ENCODE peak calls at places on chromosomes 1 and 21, in five cellular contexts. K, I, S, R and M are unnamed samples.

GRCh38 chr1:235583511-235584001 is 66.0 kb downstream of the GNG4 start:
- DNase-seq in K (no peak), I (no peak), S (peak; percentile 29), R (no peak), M (no peak)

GRCh38 chr1:157117527-157118057 is 18.0 kb upstream of the ETV3L start:
- DNase-seq in K (no peak), I (no peak), S (no peak), R (no peak), M (peak; percentile 49)

GRCh38 chr21:20459838-20460237 is 538.4 kb upstream of the NCAM2 start:
- DNase-seq in K (no peak), I (no peak), S (no peak), R (no peak), M (no peak)

GRCh38 chr1:190754769-190755168 is 277.1 kb upstream of the BRINP3 start:
- DNase-seq in K (no peak), I (no peak), S (peak; percentile 75), R (no peak), M (no peak)

GRCh38 chr1:208614610-208615009 is 370.4 kb upstream of the PLXNA2 start:
- DNase-seq in K (no peak), I (no peak), S (no peak), R (no peak), M (no peak)

GRCh38 chr1:78792756-78793155 is 143.1 kb downstream of the IFI44 start:
- DNase-seq in K (no peak), I (no peak), S (no peak), R (no peak), M (no peak)

GRCh38 chr1:45892068-45892785 is 88.8 kb downstream of the MAST2 start:
- DNase-seq in K (peak; percentile 53), I (no peak), S (peak; percentile 88), R (no peak), M (no peak)

GRCh38 chr1:109253803-109254620 is 4.7 kb downstream of the CELSR2 start:
- DNase-seq in K (no peak), I (no peak), S (peak; percentile 35), R (peak; percentile 62), M (no peak)

GRCh38 chr1:89262643-89263042 is 10.0 kb downstream of the GBP5 start:
- DNase-seq in K (no peak), I (no peak), S (peak; percentile 75), R (no peak), M (no peak)

GRCh38 chr1:54352755-54353154 is 53.4 kb downstream of the SSBP3 start:
- DNase-seq in K (no peak), I (no peak), S (no peak), R (no peak), M (no peak)

GRCh38 chr1:62995173-62995572 is 211.2 kb downstream of the ATG4C start:
- DNase-seq in K (no peak), I (no peak), S (no peak), R (no peak), M (no peak)

GRCh38 chr1:155971910-155972809 is 6.2 kb downstream of the ARHGEF2 start:
- DNase-seq in K (no peak), I (no peak), S (no peak), R (no peak), M (no peak)

GRCh38 chr1:155973723-155974122 is 4.6 kb downstream of the ARHGEF2 start:
- DNase-seq in K (no peak), I (no peak), S (no peak), R (no peak), M (no peak)

GRCh38 chr1:155975375-155976061 is 2.8 kb downstream of the ARHGEF2 start:
- DNase-seq in K (no peak), I (no peak), S (no peak), R (no peak), M (no peak)

GRCh38 chr1:155976062-155976912 is 2.1 kb downstream of the ARHGEF2 start:
- DNase-seq in K (peak; percentile 73), I (peak; percentile 74), S (peak; percentile 83), R (peak; percentile 88), M (peak; percentile 89)

DNA sequence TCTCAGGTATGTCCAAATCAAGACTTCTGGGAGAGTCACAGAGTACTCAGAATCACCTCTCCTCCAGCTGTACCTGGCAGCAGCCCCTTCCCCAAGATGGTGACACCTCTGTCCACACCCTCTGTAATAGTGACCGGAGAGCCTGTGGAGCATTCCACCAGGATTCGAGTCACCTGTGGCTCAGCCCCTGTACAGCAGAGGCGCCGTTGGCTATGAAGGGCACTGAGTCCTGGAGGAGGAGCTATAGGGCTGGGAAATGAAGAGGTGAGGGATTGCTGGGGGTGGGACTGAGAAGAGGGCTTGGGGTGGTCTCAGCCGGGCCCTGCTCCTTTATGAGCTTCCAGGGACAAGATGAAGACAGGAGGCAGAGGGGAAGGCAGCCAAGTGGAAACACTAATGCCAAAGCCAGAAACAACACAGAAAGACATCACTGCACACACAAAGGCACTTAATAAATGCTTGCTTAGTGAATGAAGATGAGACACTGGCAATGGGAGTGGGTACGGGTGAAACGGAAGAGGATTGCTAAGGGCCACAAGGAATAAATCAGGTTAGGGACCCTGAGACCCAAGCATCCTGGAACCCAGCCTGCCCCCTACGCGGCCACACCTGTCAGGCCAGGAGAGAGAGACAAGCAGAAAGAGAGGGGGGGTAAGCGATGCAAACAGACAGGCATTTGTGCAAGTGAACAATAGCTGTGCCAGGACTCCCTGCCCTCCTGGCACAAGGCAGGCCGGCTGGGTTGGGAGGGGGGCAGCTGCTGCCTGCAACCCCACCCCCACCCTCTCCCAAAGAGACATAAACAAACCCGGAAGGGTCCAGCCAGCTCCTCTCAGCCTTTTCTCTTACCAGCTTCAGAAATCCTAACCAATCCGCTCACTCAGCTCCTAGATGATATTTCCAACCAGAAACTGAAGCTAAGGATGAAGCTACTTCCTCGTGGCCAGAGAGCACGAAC is 3.9 kb downstream of the ARHGEF2 start:
- DNase-seq in K (no peak), I (no peak), S (no peak), R (no peak), M (no peak)
- TF ChIP-seq CTCF in K (no peak), I (no peak), S (no peak), R (peak; percentile 31), M (no peak)

GRCh38 chr1:175514309-175515001 is 228.9 kb downstream of the TNR start:
- DNase-seq in K (no peak), I (no peak), S (peak; percentile 89), R (no peak), M (no peak)

GRCh38 chr1:175511496-175511895 is 231.9 kb downstream of the TNR start:
- DNase-seq in K (no peak), I (no peak), S (peak; percentile 14), R (no peak), M (no peak)

GRCh38 chr1:175512637-175513412 is 230.6 kb downstream of the TNR start:
- DNase-seq in K (no peak), I (no peak), S (no peak), R (no peak), M (no peak)

GRCh38 chr1:175508320-175509110 is 234.9 kb downstream of the TNR start:
- DNase-seq in K (no peak), I (no peak), S (peak; percentile 26), R (no peak), M (no peak)

GRCh38 chr1:175510914-175511313 is 232.5 kb downstream of the TNR start:
- DNase-seq in K (no peak), I (no peak), S (peak; percentile 15), R (no peak), M (no peak)
- H3K4me1 ChIP-seq in K (no peaks in the 10 kb centered on the region), I (no peaks in the 10 kb centered on the region), S (no peaks in the 10 kb centered on the region), R (no peaks in the 10 kb centered on the region), M (no peaks in the 10 kb centered on the region)

DNA sequence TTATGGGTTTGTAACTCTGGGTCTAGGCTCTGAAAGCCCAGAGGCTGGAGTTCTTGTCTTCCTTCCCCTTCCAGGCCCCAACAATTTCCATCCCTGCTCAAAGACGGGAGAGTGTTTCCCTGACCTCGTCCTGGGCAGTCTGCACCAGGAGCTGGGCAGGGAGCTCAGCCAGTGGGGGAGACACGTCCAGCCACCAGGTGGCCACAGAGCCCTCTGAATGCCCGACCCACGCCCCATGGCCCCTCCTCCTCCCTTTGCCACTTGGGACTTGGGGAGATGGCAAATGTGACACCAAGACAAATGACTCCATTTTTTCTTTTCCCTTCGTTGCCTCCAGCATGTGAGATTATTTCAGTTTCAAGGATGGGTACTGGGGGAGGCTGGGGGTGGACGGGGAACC is 159.9 kb upstream of the AJAP1 start:
- DNase-seq in K (no peak), I (no peak), S (no peak), R (no peak), M (peak; percentile 30)
- TF ChIP-seq CTCF in K (no peak), I (peak; percentile 59), S (no peak), R (no peak), M (no peak)

GRCh38 chr1:1877852-1878436 is 12.9 kb downstream of the GNB1 start:
- DNase-seq in K (no peak), I (no peak), S (no peak), R (no peak), M (no peak)

GRCh38 chr1:1874901-1875300 is 16.0 kb downstream of the GNB1 start:
- DNase-seq in K (no peak), I (no peak), S (no peak), R (no peak), M (no peak)

GRCh38 chr1:1876335-1876935 is 14.5 kb downstream of the GNB1 start:
- DNase-seq in K (no peak), I (no peak), S (no peak), R (no peak), M (no peak)

GRCh38 chr1:1873186-1873585 is 17.7 kb downstream of the GNB1 start:
- DNase-seq in K (peak; percentile 81), I (no peak), S (no peak), R (no peak), M (no peak)

GRCh38 chr1:1875932-1876331 is 15.0 kb downstream of the GNB1 start:
- DNase-seq in K (no peak), I (no peak), S (no peak), R (no peak), M (no peak)
- H3K4me1 ChIP-seq in K (peaks cover 22% of the 10 kb centered on the region), I (no peaks in the 10 kb centered on the region), S (peaks cover 13% of the 10 kb centered on the region), R (peaks cover 4% of the 10 kb centered on the region), M (no peaks in the 10 kb centered on the region)

GRCh38 chr1:119442756-119443155 is 27.8 kb downstream of the HSD3B2 start:
- DNase-seq in K (no peak), I (no peak), S (no peak), R (no peak), M (no peak)

GRCh38 chr1:119438761-119439160 is 23.8 kb downstream of the HSD3B2 start:
- DNase-seq in K (no peak), I (no peak), S (no peak), R (no peak), M (no peak)

GRCh38 chr1:119435061-119435460 is 20.1 kb downstream of the HSD3B2 start:
- DNase-seq in K (no peak), I (no peak), S (no peak), R (no peak), M (no peak)

DNA sequence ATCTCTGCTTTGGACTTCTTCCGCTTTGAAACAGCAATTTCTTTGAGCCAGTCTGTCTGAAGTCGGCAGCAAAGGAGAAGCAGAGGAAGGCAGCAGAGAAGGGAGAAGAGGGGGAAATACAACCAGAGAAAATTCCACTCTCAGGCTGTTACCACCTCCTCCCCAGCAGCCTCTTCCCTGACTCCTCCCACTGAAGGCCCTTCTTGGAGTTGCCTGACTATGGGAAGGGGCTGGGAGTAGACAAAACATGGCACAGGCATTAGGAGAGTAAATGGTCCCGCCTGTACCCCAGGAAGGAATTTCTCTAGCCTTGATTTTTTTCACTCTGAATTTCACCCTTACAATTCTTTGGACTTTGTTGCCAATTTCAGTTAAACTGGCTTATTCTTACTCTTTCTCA is 26.0 kb downstream of the HSD3B2 start:
- DNase-seq in K (no peak), I (no peak), S (no peak), R (peak; percentile 52), M (no peak)
- TF ChIP-seq CTCF in K (no peak), I (no peak), S (no peak), R (no peak), M (no peak)